ENCODE peak calls at places on chromosome 1, in ten cellular contexts. U, Z, D, S, X, T, L, F, K and O are unnamed samples.

GRCh38 chr1:91929246-91929645 is 20.0 kb upstream of the BRDT start:
- DNase-seq in U (peak; percentile 14), Z (no peak), D (no peak), S (peak; percentile 36), X (peak; percentile 46), T (no peak), L (no peak), F (no peak), K (peak; percentile 5), O (peak; percentile 15)

GRCh38 chr1:56120021-56120420 is 459.3 kb downstream of the PLPP3 start:
- DNase-seq in U (no peak), Z (no peak), D (no peak), S (no peak), X (no peak), T (no peak), L (no peak), F (peak; percentile 88), K (no peak), O (no peak)

GRCh38 chr1:24702511-24703293 is 42.5 kb upstream of the CLIC4 start:
- DNase-seq in U (peak; percentile 53), Z (no peak), D (peak; percentile 53), S (no peak), X (no peak), T (no peak), L (no peak), F (peak; percentile 89), K (peak; percentile 96), O (peak; percentile 9)

GRCh38 chr1:106290805-106291537 is 765.5 kb upstream of the PRMT6 start:
- DNase-seq in U (no peak), Z (no peak), D (peak; percentile 16), S (no peak), X (no peak), T (no peak), L (no peak), F (no peak), K (no peak), O (no peak)

GRCh38 chr1:247322849-247323586 is 8.6 kb downstream of the ZNF496 start:
- DNase-seq in U (no peak), Z (no peak), D (no peak), S (no peak), X (no peak), T (no peak), L (no peak), F (no peak), K (no peak), O (peak; percentile 39)

GRCh38 chr1:204340137-204340536 is 19.6 kb downstream of the PLEKHA6 start:
- DNase-seq in U (no peak), Z (no peak), D (no peak), S (no peak), X (no peak), T (no peak), L (no peak), F (no peak), K (no peak), O (peak; percentile 79)

GRCh38 chr1:179228783-179229213 is 679 bp downstream of the ABL2 start:
- DNase-seq in U (peak; percentile 69), Z (no peak), D (peak; percentile 80), S (peak; percentile 55), X (no peak), T (no peak), L (peak; percentile 45), F (peak; percentile 15), K (peak; percentile 36), O (peak; percentile 78)

GRCh38 chr1:46549697-46550681 is 1.5 kb downstream of the KNCN start:
- DNase-seq in U (peak; percentile 58), Z (no peak), D (no peak), S (no peak), X (peak; percentile 56), T (no peak), L (no peak), F (peak; percentile 46), K (peak; percentile 41), O (peak; percentile 58)

GRCh38 chr1:219927956-219928790 is at the start of gene SLC30A10:
- DNase-seq in U (peak; percentile 78), Z (no peak), D (peak; percentile 55), S (peak; percentile 13), X (no peak), T (no peak), L (no peak), F (no peak), K (peak; percentile 37), O (peak; percentile 77)

GRCh38 chr1:224900062-224900461 is 29.4 kb upstream of the DNAH14 start:
- DNase-seq in U (no peak), Z (no peak), D (no peak), S (no peak), X (no peak), T (no peak), L (no peak), F (no peak), K (no peak), O (no peak)

GRCh38 chr1:207964195-207964966 is 53.5 kb upstream of the CD34 start:
- DNase-seq in U (no peak), Z (no peak), D (peak; percentile 52), S (no peak), X (no peak), T (no peak), L (no peak), F (no peak), K (peak; percentile 68), O (no peak)

GRCh38 chr1:22537441-22538139 is 25.7 kb upstream of the EPHA8 start:
- DNase-seq in U (no peak), Z (no peak), D (no peak), S (no peak), X (no peak), T (no peak), L (no peak), F (no peak), K (no peak), O (no peak)

DNA sequence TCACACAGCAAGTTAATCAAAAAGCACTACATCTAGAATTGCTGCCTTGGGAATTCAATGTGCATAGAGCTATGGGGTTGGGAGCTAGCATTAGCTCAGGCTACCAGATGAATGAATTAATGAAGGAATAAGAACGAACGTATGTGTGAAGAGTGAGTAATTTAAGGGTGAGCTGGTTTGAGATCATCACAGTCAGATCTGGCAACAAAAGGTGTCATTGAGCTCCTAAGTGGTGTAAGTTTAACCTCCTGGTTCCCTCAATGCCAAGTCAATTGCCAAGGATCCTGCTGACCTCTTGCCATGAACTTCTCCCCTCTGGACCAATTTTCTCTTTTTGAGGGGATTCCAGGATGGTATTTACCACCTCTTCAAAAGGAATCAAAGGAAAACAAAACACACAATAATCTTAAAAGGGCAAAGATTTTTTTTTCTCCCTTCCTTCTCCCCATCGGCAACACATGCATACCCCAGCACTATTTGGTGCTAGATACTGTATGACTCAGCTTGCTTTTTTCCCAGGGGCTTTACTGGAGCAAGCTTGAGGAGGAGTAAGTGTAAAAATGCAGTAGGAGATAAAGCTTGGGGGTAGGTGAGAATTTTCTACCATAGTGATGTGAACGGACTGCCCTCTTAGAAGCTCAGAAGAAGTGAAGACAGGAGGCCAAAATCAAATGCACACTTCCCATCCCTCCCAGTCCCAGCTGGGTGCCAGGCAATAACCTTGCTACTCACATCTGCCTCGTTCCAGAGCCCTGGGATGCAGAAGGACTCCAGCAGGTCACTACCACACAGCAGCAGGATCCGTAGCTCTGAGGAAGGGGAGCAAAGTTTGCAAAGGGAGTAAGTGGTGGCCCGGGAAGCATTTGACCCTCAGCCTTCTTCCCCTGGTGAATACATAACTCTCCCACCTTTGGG is 92.0 kb downstream of the LAMC2 start:
- DNase-seq in U (no peak), Z (no peak), D (no peak), S (no peak), X (no peak), T (no peak), L (no peak), F (peak; percentile 54), K (peak; percentile 82), O (no peak)
- H3K27ac ChIP-seq in U (peak overlapping the region; percentile 68), Z (peak overlapping the region; percentile 88), D (peak overlapping the region; percentile 25), S (no peak overlapping the region), X (no peak overlapping the region), T (no peak overlapping the region), L (peak overlapping the region; percentile 94), F (peak overlapping the region; percentile 88), K (peak overlapping the region; percentile 84), O (no peak overlapping the region)

DNA sequence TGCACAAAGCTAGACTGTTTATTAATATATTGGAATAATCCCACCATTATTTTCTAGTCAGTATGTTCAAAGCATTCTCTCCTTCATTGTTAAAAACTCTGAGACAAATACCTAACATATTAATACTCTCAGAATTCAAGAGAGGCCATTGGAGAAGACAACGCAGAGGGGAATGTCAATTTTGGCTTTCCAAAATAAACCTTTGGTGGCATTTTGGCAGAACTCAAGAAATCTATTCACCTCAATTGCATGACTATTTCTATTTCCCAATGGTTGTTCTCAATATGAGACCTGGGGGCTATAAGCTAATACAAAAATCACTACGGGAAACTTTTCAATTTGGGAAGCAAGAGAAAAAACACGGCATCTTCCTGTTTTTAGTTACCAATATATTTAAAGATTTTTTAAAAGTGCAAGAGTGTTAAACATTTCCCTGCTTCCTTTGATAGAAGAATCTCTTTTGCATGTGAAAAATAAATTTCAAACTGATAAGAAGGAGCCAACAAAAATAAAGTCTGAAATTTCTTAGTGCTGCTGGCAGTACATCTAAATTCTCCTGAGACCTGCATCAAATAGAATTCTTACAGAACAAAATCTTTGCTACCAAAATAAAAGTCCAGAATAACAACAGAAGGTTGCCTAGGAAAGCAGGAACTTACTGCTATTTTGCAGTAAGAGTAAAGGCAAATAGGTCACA is 58.6 kb downstream of the RUSC1 start:
- DNase-seq in U (no peak), Z (no peak), D (no peak), S (no peak), X (no peak), T (no peak), L (no peak), F (peak; percentile 74), K (peak; percentile 85), O (no peak)
- H3K27ac ChIP-seq in U (no peak overlapping the region), Z (peak overlapping the region; percentile 15), D (no peak overlapping the region), S (no peak overlapping the region), X (no peak overlapping the region), T (peak overlapping the region; percentile 73), L (no peak overlapping the region), F (no peak overlapping the region), K (no peak overlapping the region), O (peak overlapping the region; percentile 26)

DNA sequence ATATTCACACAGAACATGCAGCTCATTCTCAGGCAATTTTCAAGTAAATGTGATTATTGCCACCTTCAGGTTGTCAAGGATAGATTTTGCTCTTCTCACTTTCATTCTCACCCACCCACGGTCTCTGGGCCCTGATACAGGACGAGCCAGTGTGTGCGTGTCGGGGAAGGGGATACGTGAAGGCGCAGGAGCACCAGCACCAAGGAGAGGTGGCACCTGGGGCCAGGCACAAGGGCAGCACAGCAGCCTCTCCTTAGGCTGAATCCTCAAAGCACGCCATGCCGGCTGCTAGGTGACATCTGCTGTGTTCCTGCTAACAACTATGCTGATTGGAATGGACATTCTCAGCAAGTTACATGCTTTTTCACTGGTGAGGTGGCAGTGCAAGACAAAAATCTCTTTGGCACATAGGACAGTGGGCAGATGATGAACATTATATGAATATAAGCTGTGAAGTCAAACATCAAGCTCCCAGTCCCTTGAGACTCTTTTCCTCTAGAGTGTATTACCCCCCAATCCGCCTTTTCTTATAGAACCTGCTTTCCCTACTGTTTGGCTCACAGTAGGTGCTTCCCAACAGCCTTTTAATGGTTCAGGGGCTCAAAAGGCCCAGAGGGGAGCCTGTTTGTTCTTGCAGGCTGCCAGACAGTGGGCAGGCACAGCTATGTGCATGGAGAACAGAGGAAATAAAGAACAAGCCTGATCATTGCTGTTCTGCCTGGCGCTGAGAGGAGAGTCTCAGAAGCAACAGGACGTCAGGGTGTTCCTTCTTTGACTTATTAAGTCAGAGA is 14.4 kb downstream of the ACKR1 start:
- DNase-seq in U (no peak), Z (no peak), D (no peak), S (no peak), X (no peak), T (no peak), L (no peak), F (no peak), K (no peak), O (peak; percentile 74)
- H3K27ac ChIP-seq in U (no peak overlapping the region), Z (no peak overlapping the region), D (no peak overlapping the region), S (no peak overlapping the region), X (no peak overlapping the region), T (no peak overlapping the region), L (no peak overlapping the region), F (no peak overlapping the region), K (no peak overlapping the region), O (no peak overlapping the region)

GRCh38 chr1:150111670-150112069 is 38.0 kb upstream of the PLEKHO1 start:
- DNase-seq in U (no peak), Z (no peak), D (no peak), S (no peak), X (no peak), T (no peak), L (no peak), F (no peak), K (no peak), O (no peak)
- H3K27ac ChIP-seq in U (no peak overlapping the region), Z (no peak overlapping the region), D (no peak overlapping the region), S (no peak overlapping the region), X (no peak overlapping the region), T (no peak overlapping the region), L (no peak overlapping the region), F (no peak overlapping the region), K (no peak overlapping the region), O (no peak overlapping the region)